ENCODE peak calls at places on chromosomes 5 and 9, in ten cellular contexts. V is fibroblast of mammary gland, G is brain microvascular endothelial cell, E is lower leg skin, R is IMR-90, U is HFF-Myc, O is uterus, X is RWPE2, Z is heart left ventricle, Q is lower lobe of right lung. K is an unnamed sample.

GRCh38 chr9:37032713-37033112 is 1.4 kb downstream of the PAX5 start:
- DNase-seq in Q (no peak), U (no peak), E (no peak), R (no peak), Z (no peak), O (no peak), G (no peak), X (no peak), V (no peak), K (no peak)

GRCh38 chr5:112604741-112605390 is 132.8 kb upstream of the APC start:
- DNase-seq in E (no peak), U (no peak), Q (no peak), V (peak; percentile 11), G (no peak), X (no peak), R (no peak), Z (no peak), O (no peak), K (no peak)

GRCh38 chr5:168765220-168766037 is 186.3 kb upstream of the PANK3 start:
- DNase-seq in U (peak; percentile 7), O (peak; percentile 48), R (no peak), G (no peak), Q (no peak), V (peak; percentile 56), E (peak; percentile 25), X (no peak), Z (peak; percentile 27), K (no peak)

GRCh38 chr9:27537027-27537435 is 7.4 kb upstream of the MOB3B start:
- DNase-seq in Z (no peak), U (no peak), X (no peak), R (no peak), O (no peak), G (no peak), Q (no peak), V (no peak), E (no peak), K (no peak)

GRCh38 chr5:55897905-55898304 is 46.7 kb downstream of the IL31RA start:
- DNase-seq in U (peak; percentile 92), G (peak; percentile 90), E (peak; percentile 69), Q (no peak), X (no peak), R (peak; percentile 62), O (peak; percentile 30), V (peak; percentile 99), Z (peak; percentile 37), K (no peak)

GRCh38 chr5:29750453-29750852 is 1443.0 kb upstream of the CDH6 start:
- DNase-seq in Q (no peak), V (no peak), U (no peak), E (no peak), G (no peak), Z (no peak), X (no peak), O (no peak), R (no peak), K (no peak)

GRCh38 chr9:99466787-99467186 is 244.7 kb downstream of the SEC61B start:
- DNase-seq in G (no peak), U (no peak), Z (no peak), O (no peak), E (no peak), Q (no peak), V (no peak), X (no peak), R (no peak), K (no peak)

GRCh38 chr5:112967520-112968083 is 9.0 kb upstream of the DCP2 start:
- DNase-seq in Q (no peak), X (no peak), O (no peak), E (no peak), R (no peak), G (no peak), Z (no peak), U (no peak), V (no peak), K (no peak)

GRCh38 chr5:141680178-141680577 is 1.9 kb downstream of the ARAP3 start:
- DNase-seq in U (no peak), X (no peak), E (no peak), V (no peak), O (no peak), G (no peak), Z (no peak), Q (no peak), R (no peak), K (no peak)

GRCh38 chr5:141683596-141684161 is 1.6 kb upstream of the ARAP3 start:
- DNase-seq in O (no peak), X (no peak), R (no peak), U (no peak), G (no peak), Z (no peak), Q (no peak), V (no peak), E (no peak), K (no peak)

GRCh38 chr5:141680751-141681201 is 1.3 kb downstream of the ARAP3 start:
- DNase-seq in U (no peak), V (no peak), Q (peak; percentile 67), Z (peak; percentile 83), R (peak; percentile 41), X (no peak), G (peak; percentile 34), O (peak; percentile 51), E (no peak), K (no peak)

GRCh38 chr5:141681695-141682641 is at the start of gene ARAP3:
- DNase-seq in X (peak; percentile 94), E (peak; percentile 63), Q (peak; percentile 94), R (peak; percentile 89), V (peak; percentile 85), U (no peak), Z (peak; percentile 88), O (peak; percentile 83), G (peak; percentile 81), K (peak; percentile 78)

DNA sequence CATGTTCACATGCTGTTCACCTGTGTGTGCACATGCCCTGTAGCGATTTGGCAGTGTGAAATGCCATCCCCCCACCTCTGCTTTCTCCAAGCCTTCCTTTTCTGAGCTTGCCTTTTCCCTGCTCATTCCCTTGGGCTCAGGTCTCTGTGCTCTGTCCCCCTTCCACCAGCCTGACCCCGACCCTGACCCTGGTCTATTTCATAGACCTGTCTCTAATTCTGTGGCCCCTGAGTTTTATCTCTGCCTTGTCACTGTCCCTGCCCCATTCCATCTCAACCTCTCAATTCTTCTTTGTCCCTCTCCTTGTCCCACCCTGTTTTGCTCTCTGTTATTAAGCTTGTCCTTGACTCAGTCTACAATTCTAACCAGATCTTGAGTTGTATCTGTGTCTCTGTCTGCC is 735 bp downstream of the ARAP3 start:
- DNase-seq in G (no peak), R (no peak), X (no peak), O (no peak), Q (no peak), E (no peak), U (no peak), Z (no peak), V (no peak), K (no peak)
- H3K4me3 ChIP-seq in G (peak overlapping the region; percentile 54), R (peak overlapping the region; percentile 39), X (peak overlapping the region; percentile 40), O (peak overlapping the region; percentile 48), Q (peak overlapping the region; percentile 58), E (no peak overlapping the region), U (peak overlapping the region; percentile 44), Z (peak overlapping the region; percentile 50), V (peak overlapping the region; percentile 36), K (peak overlapping the region; percentile 25)

GRCh38 chr9:131635285-131635684 is 90.0 kb downstream of the PRRT1B start:
- DNase-seq in O (peak; percentile 95), R (peak; percentile 99), Q (peak; percentile 92), E (peak; percentile 91), U (peak; percentile 94), Z (peak; percentile 84), G (peak; percentile 98), X (peak; percentile 86), V (peak; percentile 98), K (peak; percentile 92)
- TF ChIP-seq CTCF in O (no peak), R (peak; percentile 10), Q (peak; percentile 33), E (no peak), U (no peak), Z (no peak), G (peak; percentile 41), X (no peak), V (peak; percentile 18), K (peak; percentile 22)

DNA sequence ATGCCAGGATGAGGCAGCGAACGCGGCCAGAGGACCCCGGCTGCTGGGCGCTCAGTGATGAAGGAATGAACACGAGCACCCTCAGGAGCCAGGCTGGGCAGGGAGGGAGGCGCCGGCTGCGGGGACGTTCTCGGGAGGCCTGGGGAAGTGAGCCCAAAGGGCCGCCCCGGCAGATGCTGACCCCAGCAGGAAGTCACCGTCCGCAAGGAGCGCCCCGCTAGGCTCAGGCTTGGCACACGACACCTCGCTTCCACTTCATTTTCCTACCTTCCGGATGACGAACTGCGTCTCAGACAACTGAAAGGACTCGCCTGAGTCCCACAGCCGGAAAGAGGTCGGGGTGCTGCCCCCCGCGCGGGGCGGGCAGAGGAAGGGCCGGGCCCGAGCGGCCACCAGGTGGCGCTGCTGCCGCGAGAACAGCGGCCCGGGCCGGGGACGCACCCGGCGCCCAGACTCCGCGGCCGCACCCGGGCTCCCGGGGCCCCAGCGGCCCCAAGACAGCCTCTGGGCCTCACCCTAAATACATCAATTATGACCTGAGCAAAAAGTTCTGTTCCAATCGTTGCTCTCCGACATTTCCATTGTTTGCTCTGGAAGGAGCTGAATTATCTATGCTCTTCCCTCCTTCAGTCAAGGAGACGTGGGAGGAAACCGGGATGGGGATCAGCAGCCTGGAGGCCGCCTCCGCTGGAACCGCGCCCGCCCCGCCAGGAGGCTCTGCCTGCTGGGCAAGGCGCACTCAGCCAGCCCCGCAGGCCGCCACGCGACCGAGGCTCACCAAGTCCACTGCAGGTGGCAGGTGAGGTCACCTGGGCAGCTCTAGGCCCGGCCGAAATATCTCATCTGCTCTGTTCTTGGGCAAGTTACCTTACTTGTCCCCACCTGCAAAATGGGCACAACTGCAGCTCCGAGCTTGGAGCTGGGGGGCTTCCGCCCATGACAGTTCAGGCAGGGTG is 107.0 kb downstream of the ZNF354C start:
- DNase-seq in O (peak; percentile 68), G (peak; percentile 32), U (no peak), E (no peak), X (peak; percentile 65), Q (peak; percentile 59), V (peak; percentile 74), R (peak; percentile 27), Z (peak; percentile 52), K (no peak)
- H3K4me3 ChIP-seq in O (peak overlapping the region; percentile 24), G (peak overlapping the region; percentile 53), U (no peak overlapping the region), E (no peak overlapping the region), X (no peak overlapping the region), Q (peak overlapping the region; percentile 40), V (peak overlapping the region; percentile 28), R (no peak overlapping the region), Z (peak overlapping the region; percentile 16), K (peak overlapping the region; percentile 13)

DNA sequence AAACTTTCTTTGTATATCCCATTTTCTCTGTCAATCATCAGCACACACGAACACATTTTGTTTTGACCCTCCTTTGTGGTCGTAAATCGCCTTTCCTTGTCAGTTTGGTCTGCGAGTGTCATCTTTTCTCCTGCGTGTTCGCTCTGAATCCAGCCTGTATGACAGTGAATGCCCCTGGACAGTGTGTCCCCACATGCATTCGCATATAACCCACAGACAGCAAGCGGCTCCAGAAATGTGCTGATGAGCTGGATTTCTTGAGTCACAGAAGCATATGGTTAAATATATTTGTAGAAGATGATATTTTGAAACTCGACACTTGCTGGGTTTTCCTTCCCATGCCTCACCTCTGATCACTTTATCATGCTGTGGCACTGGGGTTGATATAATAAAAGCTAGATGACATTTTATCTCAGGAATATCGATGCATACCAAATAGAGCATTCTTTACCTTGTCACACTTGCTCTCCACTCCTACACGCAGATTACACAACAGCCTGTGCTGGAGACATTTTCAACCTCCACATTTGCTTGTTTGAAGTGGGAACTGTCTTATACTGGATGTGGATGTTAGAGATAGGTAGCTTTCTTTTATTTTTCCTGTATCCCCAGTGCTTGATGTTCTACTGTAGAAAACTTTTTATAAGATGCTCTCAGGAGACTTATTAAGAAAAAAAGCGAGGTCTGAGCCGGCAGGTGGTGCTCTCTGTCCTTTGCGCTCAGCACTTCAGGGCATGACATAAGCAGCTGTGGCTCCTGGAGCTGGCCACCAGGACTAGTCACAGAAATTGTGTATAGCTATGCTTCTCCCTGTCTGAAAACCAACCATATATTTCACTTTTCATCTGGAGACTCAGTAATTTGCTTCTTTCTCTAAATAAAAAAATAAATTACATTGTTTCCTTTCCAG is 215.1 kb downstream of the SH3GL2 start:
- DNase-seq in R (no peak), O (no peak), Q (no peak), U (no peak), Z (no peak), G (peak; percentile 6), V (peak; percentile 17), X (no peak), E (no peak), K (no peak)
- TF ChIP-seq CTCF in R (no peak), O (no peak), Q (no peak), U (peak; percentile 30), Z (no peak), G (peak; percentile 49), V (peak; percentile 32), X (no peak), E (no peak), K (peak; percentile 35)

K was measured in retinal pigment epithelial cell.